ENCODE peak calls at places on chromosome 22, in six cellular contexts. T is HepG2, L is GM12878, G is ovary, R is A549, S is transverse colon. M is an unnamed sample.

GRCh38 chr22:47158457-47158856 is 396.0 kb downstream of the TBC1D22A start:
- DNase-seq in T (no peak), L (no peak), G (no peak), R (no peak), S (no peak), M (no peak)

GRCh38 chr22:43225609-43226008 is 38.7 kb upstream of the TTLL12 start:
- DNase-seq in T (no peak), L (no peak), G (no peak), R (no peak), S (no peak), M (no peak)

GRCh38 chr22:49004484-49005399 is 822.9 kb downstream of the BRD1 start:
- DNase-seq in T (no peak), L (no peak), G (no peak), R (no peak), S (no peak), M (peak; percentile 8)

GRCh38 chr22:24428751-24429410 is 1.5 kb downstream of the ADORA2A start:
- DNase-seq in T (no peak), L (no peak), G (no peak), R (no peak), S (no peak), M (no peak)

GRCh38 chr22:38153821-38154562 is 27.6 kb downstream of the PLA2G6 start:
- DNase-seq in T (peak; percentile 32), L (no peak), G (no peak), R (no peak), S (peak; percentile 27), M (no peak)

GRCh38 chr22:27088026-27088425 is 430.6 kb downstream of the MIAT start:
- DNase-seq in T (no peak), L (no peak), G (no peak), R (no peak), S (no peak), M (no peak)

GRCh38 chr22:33000342-33001280 is 57.6 kb downstream of the SYN3 start:
- DNase-seq in T (peak; percentile 15), L (no peak), G (peak; percentile 22), R (peak; percentile 8), S (peak; percentile 27), M (peak; percentile 70)

GRCh38 chr22:41361716-41362310 is 19.9 kb upstream of the TEF start:
- DNase-seq in T (no peak), L (no peak), G (no peak), R (no peak), S (no peak), M (no peak)

GRCh38 chr22:42316988-42317387 is 46.5 kb upstream of the TCF20 start:
- DNase-seq in T (no peak), L (no peak), G (peak; percentile 27), R (no peak), S (peak; percentile 86), M (peak; percentile 17)

DNA sequence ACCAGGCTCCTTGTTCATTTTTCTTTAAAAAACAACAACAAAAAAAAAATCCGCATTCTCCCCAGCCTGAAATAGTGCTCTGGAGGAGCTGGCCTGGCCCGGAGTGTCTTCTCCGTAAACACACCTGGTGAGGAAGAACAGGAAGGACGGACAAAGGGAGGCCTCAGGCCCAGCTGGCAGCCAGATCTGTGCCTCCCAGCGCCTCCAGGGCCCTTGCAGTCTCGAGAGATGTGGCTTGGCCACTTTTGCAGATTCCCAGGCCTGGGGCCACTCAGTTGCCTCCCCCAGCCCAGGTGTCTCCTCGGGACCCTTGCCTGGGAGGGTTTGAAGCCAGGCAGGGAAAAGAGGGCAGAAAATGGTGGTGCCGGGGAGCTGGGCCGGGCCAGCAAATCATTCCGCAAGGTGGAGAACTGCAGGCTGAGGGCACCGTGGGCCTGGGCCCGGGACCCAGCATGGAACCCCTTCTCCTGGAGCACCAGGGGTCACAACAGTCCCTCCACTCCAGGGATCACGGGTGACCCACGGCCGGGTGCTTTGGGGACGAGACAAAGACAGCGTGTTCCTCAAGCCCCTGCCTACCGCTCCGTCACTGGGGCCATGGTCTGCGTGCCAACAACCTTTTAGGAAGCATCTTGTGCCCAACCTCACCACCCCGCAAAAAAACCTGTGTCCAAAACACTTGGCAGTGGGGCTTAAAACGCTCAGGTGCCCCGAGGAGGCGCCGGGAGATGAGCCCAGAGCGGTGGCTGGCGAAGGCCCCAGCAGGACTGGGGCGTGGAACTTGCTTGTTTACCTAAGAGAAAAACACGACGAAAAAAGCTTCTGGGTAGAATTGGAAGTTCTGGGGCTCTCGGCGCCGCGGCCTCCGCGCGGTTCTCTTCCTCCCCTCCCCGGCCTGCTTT is 67.1 kb upstream of the WNT7B start:
- DNase-seq in T (no peak), L (no peak), G (peak; percentile 62), R (no peak), S (peak; percentile 49), M (no peak)
- TF ChIP-seq CTCF in T (no peak), L (no peak), G (no peak), R (no peak), S (no peak), M (no peak)

GRCh38 chr22:30612789-30613188 is 5.8 kb downstream of the TCN2 start:
- DNase-seq in T (no peak), L (no peak), G (no peak), R (no peak), S (no peak), M (no peak)

GRCh38 chr22:30617819-30618218 is 10.8 kb downstream of the TCN2 start:
- DNase-seq in T (no peak), L (no peak), G (no peak), R (no peak), S (no peak), M (no peak)

GRCh38 chr22:30615543-30615954 is 8.6 kb downstream of the TCN2 start:
- DNase-seq in T (no peak), L (no peak), G (no peak), R (no peak), S (no peak), M (no peak)

GRCh38 chr22:30614268-30614667 is 7.3 kb downstream of the TCN2 start:
- DNase-seq in T (no peak), L (no peak), G (no peak), R (no peak), S (no peak), M (no peak)

GRCh38 chr22:30614879-30615278 is 7.9 kb downstream of the TCN2 start:
- DNase-seq in T (no peak), L (no peak), G (no peak), R (no peak), S (no peak), M (no peak)
- TF ChIP-seq EP300 in T (no peak), L (no peak), G (no peak), R (no peak), S (no peak), M (no peak)

GRCh38 chr22:23282516-23282915 is 102.2 kb downstream of the BCR start:
- DNase-seq in T (no peak), L (no peak), G (no peak), R (no peak), S (no peak), M (no peak)

GRCh38 chr22:23280356-23281052 is 100.2 kb downstream of the BCR start:
- DNase-seq in T (no peak), L (no peak), G (no peak), R (no peak), S (no peak), M (no peak)

GRCh38 chr22:23282089-23282501 is 101.8 kb downstream of the BCR start:
- DNase-seq in T (no peak), L (no peak), G (no peak), R (peak; percentile 35), S (peak; percentile 60), M (peak; percentile 69)

GRCh38 chr22:23281053-23281405 is 100.7 kb downstream of the BCR start:
- DNase-seq in T (no peak), L (no peak), G (no peak), R (no peak), S (no peak), M (no peak)

DNA sequence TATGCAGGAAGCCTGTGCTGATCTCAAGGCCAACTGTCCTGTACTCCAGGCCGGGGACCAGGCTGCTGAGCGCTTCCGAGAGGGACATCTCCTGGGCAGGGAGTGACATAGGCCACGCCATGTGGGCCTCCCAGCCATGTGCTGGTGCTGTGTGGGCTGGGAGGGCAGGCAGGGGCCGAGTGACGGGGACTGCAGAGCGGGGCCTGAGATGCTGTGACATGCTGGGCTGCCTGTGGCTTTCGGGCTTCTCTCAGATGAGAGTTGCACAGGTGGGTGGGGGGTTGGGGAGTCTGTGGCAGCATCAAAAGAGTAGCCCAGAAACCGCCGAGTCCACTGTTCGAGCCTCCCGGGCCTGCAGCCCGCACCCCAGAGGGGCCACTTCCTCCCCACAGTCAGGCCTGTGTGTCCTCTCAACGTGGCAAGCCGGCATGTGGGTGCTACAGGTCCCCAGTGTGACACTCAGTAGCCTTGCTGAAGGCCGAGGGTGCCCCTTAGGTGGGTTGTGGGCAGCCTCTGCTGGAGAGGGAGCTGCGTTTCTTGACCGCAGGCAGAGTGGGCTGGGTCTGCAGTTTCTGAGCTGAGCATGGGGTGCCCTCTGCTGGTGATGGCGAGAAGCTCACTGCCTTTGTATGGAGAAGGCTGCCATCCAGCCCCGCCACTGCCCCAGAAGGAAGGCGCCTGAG is 101.2 kb downstream of the BCR start:
- DNase-seq in T (peak; percentile 66), L (peak; percentile 25), G (peak; percentile 83), R (peak; percentile 64), S (peak; percentile 88), M (peak; percentile 80)
- H3K27ac ChIP-seq in T (no peak overlapping the region), L (peak overlapping the region; percentile 13), G (no peak overlapping the region), R (peak overlapping the region; percentile 77), S (peak overlapping the region; percentile 86), M (peak overlapping the region; percentile 91)

DNA sequence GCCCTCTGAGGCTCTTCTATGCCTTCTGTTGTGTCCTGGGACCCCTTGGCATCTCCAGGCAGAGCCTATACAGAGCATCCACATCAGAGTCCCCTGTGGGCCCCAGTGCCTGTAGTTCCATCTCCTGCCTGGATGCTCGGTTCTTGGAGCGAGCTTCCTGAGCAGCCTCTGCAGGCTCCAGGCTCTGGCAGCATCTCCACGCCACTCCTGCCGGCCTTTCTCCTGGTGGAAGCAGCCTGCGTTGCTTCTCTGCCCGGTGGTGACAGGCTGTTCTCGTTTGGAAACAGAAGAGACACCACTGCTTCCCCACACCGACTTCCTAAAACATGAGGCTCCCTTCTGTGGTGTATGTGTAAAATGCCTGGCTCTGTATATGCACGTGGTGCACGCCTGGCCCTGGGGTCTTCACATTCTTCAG is 52.8 kb downstream of the BCR start:
- DNase-seq in T (no peak), L (no peak), G (no peak), R (no peak), S (no peak), M (no peak)
- TF ChIP-seq CTCF in T (no peak), L (no peak), G (no peak), R (no peak), S (no peak), M (no peak)

M was measured in tibial nerve.